ENCODE peak calls at places on chromosomes 11 and 22, in nine cellular contexts. A is mammary epithelial cell; S is CD8-positive, alpha-beta T cell; R is PC-9; W is WERI-Rb-1; V is transverse colon; B is HepG2; J is thyroid gland; P is fibroblast of lung. Z is an unnamed sample.

GRCh38 chr22:43128928-43129424 is 14.2 kb downstream of the MCAT start:
- DNase-seq in A (no peak), S (no peak), R (peak; percentile 69), W (no peak), V (peak; percentile 77), B (no peak), J (no peak), P (no peak), Z (peak; percentile 82)

GRCh38 chr11:48087974-48088681 is 107.8 kb downstream of the PTPRJ start:
- DNase-seq in A (no peak), S (no peak), R (no peak), W (no peak), V (peak; percentile 56), B (peak; percentile 24), J (peak; percentile 96), P (no peak), Z (peak; percentile 67)

GRCh38 chr22:35443338-35443737 is 43.4 kb downstream of the MCM5 start:
- DNase-seq in A (peak; percentile 68), S (no peak), R (no peak), W (no peak), V (no peak), B (no peak), J (no peak), P (no peak), Z (no peak)

GRCh38 chr11:129973809-129974208 is 28.8 kb downstream of the PRDM10 start:
- DNase-seq in A (no peak), S (no peak), R (no peak), W (no peak), V (no peak), B (peak; percentile 86), J (peak; percentile 95), P (peak; percentile 30), Z (peak; percentile 27)

GRCh38 chr11:67486481-67487195 is 3.8 kb downstream of the AIP start:
- DNase-seq in A (no peak), S (no peak), R (peak; percentile 13), W (no peak), V (peak; percentile 60), B (no peak), J (no peak), P (no peak), Z (no peak)

GRCh38 chr11:73461844-73462435 is 85.7 kb downstream of the RELT start:
- DNase-seq in A (no peak), S (no peak), R (no peak), W (no peak), V (no peak), B (no peak), J (no peak), P (no peak), Z (no peak)

GRCh38 chr11:93895106-93895862 is 44.9 kb upstream of the VSTM5 start:
- DNase-seq in A (peak; percentile 48), S (no peak), R (peak; percentile 69), W (peak; percentile 32), V (no peak), B (peak; percentile 37), J (peak; percentile 44), P (peak; percentile 88), Z (no peak)

GRCh38 chr11:69881467-69882269 is 62.5 kb upstream of the FGF3 start:
- DNase-seq in A (no peak), S (no peak), R (no peak), W (no peak), V (no peak), B (no peak), J (no peak), P (no peak), Z (no peak)

GRCh38 chr11:23021287-23021863 is 161.1 kb upstream of the CCDC179 start:
- DNase-seq in A (no peak), S (no peak), R (no peak), W (peak; percentile 16), V (peak; percentile 11), B (peak; percentile 9), J (peak; percentile 3), P (peak; percentile 14), Z (peak; percentile 34)

GRCh38 chr11:128957204-128957482 is 14.5 kb upstream of the TP53AIP1 start:
- DNase-seq in A (no peak), S (no peak), R (no peak), W (no peak), V (no peak), B (no peak), J (no peak), P (no peak), Z (no peak)

GRCh38 chr11:67312187-67313021 is 9.1 kb downstream of the SSH3 start:
- DNase-seq in A (peak; percentile 95), S (no peak), R (peak; percentile 99), W (no peak), V (peak; percentile 85), B (no peak), J (no peak), P (no peak), Z (peak; percentile 84)

GRCh38 chr11:95641506-95641905 is 148.1 kb downstream of the FAM76B start:
- DNase-seq in A (peak; percentile 78), S (no peak), R (no peak), W (no peak), V (no peak), B (no peak), J (peak; percentile 92), P (no peak), Z (no peak)

GRCh38 chr11:47413908-47414684 is 5.7 kb downstream of the SLC39A13 start:
- DNase-seq in A (no peak), S (no peak), R (no peak), W (no peak), V (no peak), B (no peak), J (no peak), P (peak; percentile 83), Z (no peak)

GRCh38 chr11:74142624-74143023 is 28.2 kb downstream of the C2CD3 start:
- DNase-seq in A (peak; percentile 15), S (no peak), R (no peak), W (no peak), V (no peak), B (no peak), J (no peak), P (peak; percentile 79), Z (no peak)

GRCh38 chr11:19892387-19892786 is 179.8 kb downstream of the NAV2 start:
- DNase-seq in A (peak; percentile 60), S (no peak), R (no peak), W (no peak), V (no peak), B (no peak), J (no peak), P (peak; percentile 77), Z (no peak)

GRCh38 chr11:71252782-71253730 is 679 bp upstream of the SHANK2 start:
- DNase-seq in A (no peak), S (no peak), R (peak; percentile 95), W (peak; percentile 58), V (peak; percentile 53), B (peak; percentile 97), J (peak; percentile 72), P (peak; percentile 56), Z (peak; percentile 62)

GRCh38 chr11:65478411-65479183 is 20.2 kb upstream of the MALAT1 start:
- DNase-seq in A (no peak), S (no peak), R (no peak), W (no peak), V (peak; percentile 61), B (no peak), J (peak; percentile 25), P (peak; percentile 70), Z (peak; percentile 54)

GRCh38 chr11:19374189-19374588 is 133.4 kb upstream of the E2F8 start:
- DNase-seq in A (peak; percentile 93), S (no peak), R (peak; percentile 98), W (no peak), V (no peak), B (no peak), J (no peak), P (peak; percentile 85), Z (no peak)

GRCh38 chr11:76318744-76319384 is 62.1 kb downstream of the THAP12 start:
- DNase-seq in A (peak; percentile 46), S (peak; percentile 69), R (peak; percentile 58), W (peak; percentile 83), V (peak; percentile 87), B (peak; percentile 64), J (peak; percentile 84), P (peak; percentile 51), Z (peak; percentile 90)

GRCh38 chr11:79129702-79130101 is 311.1 kb downstream of the TENM4 start:
- DNase-seq in A (no peak), S (no peak), R (no peak), W (no peak), V (no peak), B (no peak), J (no peak), P (no peak), Z (no peak)
- H3K9me3 ChIP-seq in A (peaks cover 3% of the 10 kb centered on the region), S (no peaks in the 10 kb centered on the region), R (peaks cover 4% of the 10 kb centered on the region), W (peaks cover 15% of the 10 kb centered on the region), V (no peaks in the 10 kb centered on the region), B (no peaks in the 10 kb centered on the region), J (no peaks in the 10 kb centered on the region), P (no peaks in the 10 kb centered on the region), Z (peaks cover 37% of the 10 kb centered on the region)

GRCh38 chr11:117618956-117619355 is 178.1 kb downstream of the DSCAML1 start:
- DNase-seq in A (no peak), S (no peak), R (no peak), W (peak; percentile 80), V (no peak), B (no peak), J (no peak), P (no peak), Z (no peak)
- TF ChIP-seq CTCF in A (peak; percentile 1), S (no peak), R (no peak), W (peak; percentile 70), V (no peak), B (no peak), J (no peak), P (no peak), Z (no peak)

DNA sequence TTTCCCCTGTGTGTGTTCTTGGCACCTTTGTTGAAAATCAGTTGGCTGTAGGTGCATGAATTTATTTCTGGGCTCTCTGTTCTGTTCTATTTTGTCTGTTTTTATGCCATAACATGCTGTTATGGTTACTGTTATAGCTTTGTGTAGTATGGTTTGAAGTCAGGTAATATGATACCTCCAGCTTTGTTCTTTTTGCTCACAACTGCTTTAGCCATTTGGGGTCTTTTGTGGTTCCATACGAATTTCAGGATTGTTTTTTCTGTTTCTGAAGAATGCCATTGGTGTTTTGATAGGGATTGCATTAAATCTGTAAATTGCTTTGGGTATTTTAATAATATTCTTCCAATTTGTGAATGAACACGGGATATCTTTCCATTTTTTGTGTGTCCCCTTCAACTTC is 4.7 kb downstream of the PEX26 start:
- DNase-seq in A (no peak), S (no peak), R (no peak), W (no peak), V (no peak), B (no peak), J (no peak), P (no peak), Z (no peak)
- H3K9me3 ChIP-seq in A (no peaks in the 10 kb centered on the region), S (no peaks in the 10 kb centered on the region), R (no peaks in the 10 kb centered on the region), W (no peaks in the 10 kb centered on the region), V (no peaks in the 10 kb centered on the region), B (no peaks in the 10 kb centered on the region), J (no peaks in the 10 kb centered on the region), P (no peaks in the 10 kb centered on the region), Z (no peaks in the 10 kb centered on the region)

DNA sequence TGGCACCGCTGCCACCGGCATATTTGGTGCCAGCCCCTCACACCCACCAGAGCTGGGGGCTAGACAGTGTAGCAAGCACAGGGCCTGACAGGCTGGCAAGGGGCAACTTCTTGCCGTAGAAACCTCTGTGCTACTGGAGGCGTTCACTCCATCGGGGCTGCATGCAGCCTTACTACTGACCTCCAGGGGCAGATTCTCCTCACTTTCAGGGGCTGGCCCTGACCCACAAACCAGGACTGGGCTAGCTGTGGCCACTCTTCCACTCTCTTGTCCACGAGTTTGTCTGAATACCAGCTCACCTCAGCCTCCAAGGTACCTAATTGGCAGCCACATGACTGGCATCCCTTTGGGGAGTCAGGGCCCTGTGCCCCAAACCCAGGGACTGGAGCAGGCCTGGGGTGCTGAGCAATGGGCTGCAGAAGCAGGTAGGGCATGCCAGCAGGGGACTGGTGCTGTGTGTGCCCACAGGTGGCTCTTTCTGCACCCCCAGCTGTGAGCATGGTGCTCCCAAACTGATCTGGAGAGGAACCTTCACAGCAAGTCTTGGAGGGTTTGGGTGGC is 2.1 kb upstream of the LMO1 start:
- DNase-seq in A (no peak), S (no peak), R (no peak), W (peak; percentile 70), V (no peak), B (no peak), J (no peak), P (no peak), Z (no peak)
- TF ChIP-seq CTCF in A (peak; percentile 13), S (no peak), R (peak; percentile 21), W (peak; percentile 78), V (no peak), B (no peak), J (no peak), P (no peak), Z (no peak)